ENCODE peak calls at places on chromosomes 5 and 9, in four cellular contexts. D is K562, Z is WTC11, Y is HepG2. V is an unnamed sample.
A peak's percentile ranks its signal among the peaks of the same experiment; 100 is the strongest.

GRCh38 chr9:19379697-19380046 is 364 bp downstream of the RPS6 start:
- DNase-seq in Z (peak; percentile 21), D (peak; percentile 44), Y (no peak), V (peak; percentile 54)

GRCh38 chr5:90866333-90866732 is 307.7 kb downstream of the ADGRV1 start:
- DNase-seq in Z (no peak), D (peak; percentile 31), Y (peak; percentile 40), V (peak; percentile 48)

GRCh38 chr9:94850540-94851434 is 124.3 kb downstream of the AOPEP start:
- DNase-seq in Z (no peak), D (no peak), Y (no peak), V (no peak)

GRCh38 chr5:78377056-78377717 is 16.8 kb downstream of the SCAMP1 start:
- DNase-seq in Z (no peak), D (no peak), Y (no peak), V (no peak)

GRCh38 chr5:23139338-23140171 is 286.4 kb upstream of the CDH12 start:
- DNase-seq in Z (no peak), Y (peak; percentile 3), D (no peak), V (peak; percentile 3)

GRCh38 chr5:137269297-137269696 is 229.8 kb downstream of the SPOCK1 start:
- DNase-seq in D (no peak), Y (no peak), Z (no peak), V (peak; percentile 15)

GRCh38 chr9:99000480-99001395 is 57.0 kb downstream of the COL15A1 start:
- DNase-seq in Z (no peak), D (peak; percentile 63), Y (peak; percentile 17), V (peak; percentile 49)

GRCh38 chr5:174413520-174414314 is 310.7 kb upstream of the MSX2 start:
- DNase-seq in D (no peak), Y (no peak), Z (no peak), V (no peak)

GRCh38 chr9:129335456-129336129 is 157.5 kb upstream of the IER5L start:
- DNase-seq in D (no peak), Y (no peak), Z (no peak), V (no peak)

GRCh38 chr9:112334319-112334828 is 955 bp upstream of the PTBP3 start:
- DNase-seq in Z (no peak), Y (peak; percentile 35), D (peak; percentile 20), V (no peak)

GRCh38 chr9:115650768-115651167 is 502.8 kb upstream of the PAPPA start:
- DNase-seq in Y (no peak), Z (no peak), D (no peak), V (no peak)

GRCh38 chr9:36818965-36819870 is 214.8 kb downstream of the PAX5 start:
- DNase-seq in Y (no peak), Z (peak; percentile 38), D (no peak), V (peak; percentile 58)

GRCh38 chr5:120509056-120509455 is 45.0 kb downstream of the PRR16 start:
- DNase-seq in Y (no peak), Z (no peak), D (no peak), V (no peak)

GRCh38 chr5:27191786-27192505 is 153.6 kb upstream of the CDH9 start:
- DNase-seq in Z (no peak), Y (no peak), D (no peak), V (no peak)

GRCh38 chr9:112535364-112535763 is 48.7 kb downstream of the KIAA1958 start:
- DNase-seq in Y (no peak), Z (no peak), D (no peak), V (no peak)

GRCh38 chr9:130499804-130500263 is 55.1 kb downstream of the ASS1 start:
- DNase-seq in D (no peak), Y (peak; percentile 93), Z (no peak), V (peak; percentile 23)

GRCh38 chr9:137776306-137776995 is 101.1 kb upstream of the CACNA1B start:
- DNase-seq in D (no peak), Y (no peak), Z (no peak), V (no peak)

GRCh38 chr9:137777761-137778160 is 99.8 kb upstream of the CACNA1B start:
- DNase-seq in D (no peak), Y (no peak), Z (no peak), V (no peak)

GRCh38 chr9:137778336-137778735 is 99.2 kb upstream of the CACNA1B start:
- DNase-seq in D (no peak), Y (no peak), Z (no peak), V (no peak)

GRCh38 chr9:137781906-137782585 is 95.5 kb upstream of the CACNA1B start:
- DNase-seq in D (no peak), Z (no peak), Y (no peak), V (no peak)

DNA sequence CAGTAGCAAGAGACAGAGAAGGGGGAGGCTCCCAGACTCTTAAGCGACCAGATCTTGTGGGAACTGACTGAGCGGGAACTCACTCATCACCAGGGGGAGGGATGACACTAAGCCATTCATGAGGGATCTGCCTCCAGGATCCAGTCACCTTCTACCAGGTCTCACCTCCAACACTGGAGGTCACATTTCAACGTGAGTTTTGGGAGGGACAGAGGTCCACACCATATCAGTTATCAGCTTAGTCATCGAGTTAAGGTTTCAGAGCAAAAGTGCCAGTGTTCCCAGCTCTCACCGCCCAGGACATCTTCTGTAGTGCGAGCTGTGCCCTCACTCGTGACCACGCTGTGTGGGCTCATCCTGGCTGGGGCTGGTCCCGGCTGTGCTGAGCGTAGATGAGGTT is 98.7 kb upstream of the CACNA1B start:
- DNase-seq in Z (no peak), Y (no peak), D (no peak), V (no peak)
- TF ChIP-seq FOXJ3 in Z (no peak), Y (no peak), D (no peak), V (no peak)

DNA sequence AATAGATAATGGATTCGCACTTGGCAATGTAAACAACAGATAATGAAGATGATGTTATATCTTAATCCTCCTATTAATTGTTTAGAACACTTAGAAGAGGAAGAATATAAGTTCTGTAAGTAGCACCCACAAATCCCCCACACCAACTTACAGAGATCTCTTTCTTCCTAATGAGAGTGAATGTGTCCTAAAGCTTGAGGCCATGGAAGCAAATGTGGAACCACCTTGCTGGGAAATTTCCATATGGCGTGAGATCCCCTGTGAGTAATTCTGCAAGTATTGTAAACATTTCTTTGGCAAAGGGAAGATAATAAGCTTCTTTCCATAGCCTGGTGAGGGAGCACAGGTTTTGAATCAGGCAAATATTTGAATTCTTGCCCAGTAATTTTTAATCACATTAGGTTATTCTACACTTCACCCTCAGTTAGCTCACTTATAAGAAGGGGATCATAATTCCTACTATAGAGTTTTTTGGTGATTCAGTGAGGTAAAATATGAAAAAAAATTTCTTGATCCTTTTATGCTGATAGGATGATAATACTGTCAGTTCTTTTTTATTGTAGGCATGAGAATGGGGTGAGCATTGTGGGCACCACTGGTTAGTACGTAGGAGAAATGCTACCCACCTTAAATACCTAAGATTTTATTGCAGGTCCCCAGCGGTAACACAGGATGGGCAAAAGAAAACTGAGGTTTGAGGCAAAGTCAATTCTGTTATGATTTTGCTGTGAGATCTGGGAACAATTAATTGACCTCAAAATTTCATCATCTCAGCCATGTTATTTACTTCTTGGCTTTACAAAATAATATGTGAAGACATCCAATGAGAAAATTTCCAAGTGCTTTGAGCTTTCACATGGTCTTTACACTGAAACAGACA is 574.8 kb downstream of the PSAT1 start:
- DNase-seq in D (no peak), Z (no peak), Y (no peak), V (no peak)
- TF ChIP-seq FOXJ3 in D (no peak), Z (no peak), Y (no peak), V (no peak)

DNA sequence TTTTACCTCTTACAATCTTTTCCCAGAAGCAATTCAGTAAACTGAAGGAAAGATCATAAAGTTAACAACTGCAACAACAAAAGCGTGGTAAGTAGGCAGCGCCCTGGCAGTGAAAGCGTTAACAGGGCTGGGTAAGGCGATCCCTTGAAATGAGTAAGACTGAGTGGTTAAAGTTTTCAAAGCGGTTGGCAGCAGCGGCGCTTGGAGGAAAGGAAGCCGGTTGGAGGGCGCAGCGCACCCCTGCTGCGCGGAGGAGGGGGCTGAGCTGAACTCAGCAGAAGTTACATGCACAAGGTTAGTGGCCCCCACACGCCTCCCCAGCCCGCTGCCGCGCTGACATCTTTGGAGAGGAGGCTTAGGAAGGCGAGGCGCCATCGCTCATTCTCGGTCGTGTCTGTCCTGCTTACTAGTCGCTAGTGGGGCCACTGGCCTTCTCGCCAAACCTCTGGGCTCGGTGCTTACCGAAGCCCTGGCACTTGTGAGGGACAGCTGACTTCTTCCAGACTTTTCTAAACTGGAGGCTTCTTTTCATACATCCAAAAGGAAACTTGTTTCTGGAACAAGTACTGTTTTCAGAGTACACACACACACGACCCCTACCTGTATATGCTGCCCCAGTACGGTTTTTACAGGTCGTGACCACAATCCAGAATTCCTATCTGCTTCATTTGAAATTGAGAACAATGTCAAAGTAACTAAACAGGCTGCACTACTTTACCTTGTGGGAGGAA is at the start of gene SH3RF2:
- DNase-seq in D (peak; percentile 11), Z (peak; percentile 93), Y (peak; percentile 67), V (no peak)
- TF ChIP-seq FOXJ3 in D (no peak), Z (no peak), Y (no peak), V (no peak)

GRCh38 chr5:39361306-39361705 is 3.0 kb downstream of the C9 start:
- DNase-seq in Y (no peak), Z (no peak), D (no peak), V (no peak)
- TF ChIP-seq FOXJ3 in Y (no peak), Z (no peak), D (no peak), V (no peak)

GRCh38 chr5:157271740-157272271 is 5.9 kb downstream of the CYFIP2 start:
- DNase-seq in Z (no peak), D (no peak), Y (no peak), V (no peak)
- TF ChIP-seq FOXJ3 in Z (no peak), D (no peak), Y (no peak), V (no peak)

GRCh38 chr9:70113403-70114022 is 69.9 kb downstream of the MAMDC2 start:
- DNase-seq in Z (peak; percentile 54), D (peak; percentile 29), Y (peak; percentile 23), V (peak; percentile 47)
- TF ChIP-seq FOXJ3 in Z (no peak), D (no peak), Y (no peak), V (no peak)

GRCh38 chr5:52077941-52078825 is 694.9 kb downstream of the ISL1 start:
- DNase-seq in D (no peak), Z (peak; percentile 12), Y (no peak), V (no peak)
- TF ChIP-seq FOXJ3 in D (no peak), Z (no peak), Y (no peak), V (no peak)